ENCODE peak calls at places on chromosomes 5 and 9, in seven cellular contexts. E is gastrocnemius medialis, Z is tibial nerve, N is uterus, R is cardiac muscle cell, I is lower lobe of right lung, B is vagina. F is an unnamed sample.

GRCh38 chr5:154349621-154350020 is 96.2 kb upstream of the SAP30L start:
- DNase-seq in N (no peak), R (no peak), I (no peak), Z (no peak), B (no peak), E (no peak), F (no peak)

GRCh38 chr5:128412145-128412930 is 125.7 kb downstream of the FBN2 start:
- DNase-seq in E (no peak), N (no peak), Z (no peak), I (no peak), R (no peak), B (no peak), F (no peak)

GRCh38 chr5:137234973-137235943 is 263.9 kb downstream of the SPOCK1 start:
- DNase-seq in N (no peak), B (no peak), E (no peak), I (no peak), Z (no peak), R (no peak), F (no peak)

GRCh38 chr9:133788819-133789733 is 50.9 kb upstream of the SARDH start:
- DNase-seq in B (no peak), Z (no peak), N (no peak), E (no peak), I (peak), R (no peak), F (no peak)

GRCh38 chr9:3578786-3579185 is 53.0 kb upstream of the RFX3 start:
- DNase-seq in E (no peak), I (no peak), Z (no peak), R (no peak), B (no peak), N (no peak), F (no peak)

GRCh38 chr5:118687671-118688621 is 300.4 kb downstream of the DTWD2 start:
- DNase-seq in Z (no peak), N (no peak), E (no peak), R (no peak), B (no peak), I (no peak), F (no peak)

GRCh38 chr5:18195910-18196309 is 561.6 kb downstream of the TAF11L14 start:
- DNase-seq in E (no peak), R (no peak), I (no peak), Z (no peak), B (no peak), N (no peak), F (no peak)

GRCh38 chr5:111159845-111160244 is 64.3 kb upstream of the CAMK4 start:
- DNase-seq in N (no peak), I (no peak), Z (no peak), R (no peak), B (no peak), E (no peak), F (no peak)

GRCh38 chr5:109659901-109660300 is 29.8 kb upstream of the MAN2A1 start:
- DNase-seq in R (no peak), Z (no peak), B (no peak), N (no peak), I (no peak), E (no peak), F (no peak)

GRCh38 chr5:93598997-93599371 is 16.0 kb downstream of the NR2F1 start:
- DNase-seq in B (no peak), N (no peak), E (no peak), Z (no peak), I (no peak), R (no peak), F (no peak)

GRCh38 chr5:93599427-93600146 is 16.6 kb downstream of the NR2F1 start:
- DNase-seq in N (no peak), B (peak), Z (no peak), R (no peak), E (no peak), I (no peak), F (no peak)

GRCh38 chr5:93601433-93602175 is 18.6 kb downstream of the NR2F1 start:
- DNase-seq in E (no peak), B (peak), Z (peak), I (no peak), N (no peak), R (no peak), F (no peak)

GRCh38 chr5:93601053-93601429 is 18.0 kb downstream of the NR2F1 start:
- DNase-seq in B (no peak), R (no peak), I (no peak), N (no peak), Z (no peak), E (no peak), F (no peak)

DNA sequence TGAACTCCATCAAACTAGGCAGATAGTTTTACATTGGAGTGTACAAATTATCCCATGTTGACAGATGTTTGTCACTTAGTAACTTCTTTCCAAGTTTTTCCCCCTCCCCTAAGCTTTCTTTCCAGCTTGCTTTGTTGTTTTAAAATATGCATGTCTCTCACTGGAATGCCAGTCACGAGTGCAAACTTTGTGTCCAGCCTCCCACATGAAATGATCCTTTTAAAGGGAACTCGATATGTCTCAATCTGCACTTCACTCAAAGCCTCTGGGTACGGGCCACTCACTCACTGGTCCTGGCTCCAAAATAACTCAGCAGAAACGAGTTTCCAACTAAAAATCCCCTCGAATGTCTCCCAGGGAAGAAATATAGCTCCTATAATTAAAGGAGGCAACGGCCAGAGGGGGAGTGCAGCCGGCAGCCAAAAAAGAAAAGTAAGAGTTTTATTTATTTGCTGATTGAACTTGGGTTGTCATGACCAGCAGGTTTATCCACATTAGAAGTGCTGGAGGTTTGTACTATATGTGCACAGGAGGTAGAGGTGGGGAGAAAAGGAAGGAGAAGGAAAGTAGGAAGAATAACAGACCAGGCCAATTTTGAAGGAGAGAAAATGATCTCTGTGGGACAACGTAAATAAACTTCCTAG is 17.5 kb downstream of the NR2F1 start:
- DNase-seq in B (no peak), E (no peak), I (no peak), Z (no peak), R (no peak), N (no peak), F (no peak)
- H3K27ac ChIP-seq in B (peak), E (no peak), I (peak), Z (peak), R (no peak), N (no peak), F (no peak)

DNA sequence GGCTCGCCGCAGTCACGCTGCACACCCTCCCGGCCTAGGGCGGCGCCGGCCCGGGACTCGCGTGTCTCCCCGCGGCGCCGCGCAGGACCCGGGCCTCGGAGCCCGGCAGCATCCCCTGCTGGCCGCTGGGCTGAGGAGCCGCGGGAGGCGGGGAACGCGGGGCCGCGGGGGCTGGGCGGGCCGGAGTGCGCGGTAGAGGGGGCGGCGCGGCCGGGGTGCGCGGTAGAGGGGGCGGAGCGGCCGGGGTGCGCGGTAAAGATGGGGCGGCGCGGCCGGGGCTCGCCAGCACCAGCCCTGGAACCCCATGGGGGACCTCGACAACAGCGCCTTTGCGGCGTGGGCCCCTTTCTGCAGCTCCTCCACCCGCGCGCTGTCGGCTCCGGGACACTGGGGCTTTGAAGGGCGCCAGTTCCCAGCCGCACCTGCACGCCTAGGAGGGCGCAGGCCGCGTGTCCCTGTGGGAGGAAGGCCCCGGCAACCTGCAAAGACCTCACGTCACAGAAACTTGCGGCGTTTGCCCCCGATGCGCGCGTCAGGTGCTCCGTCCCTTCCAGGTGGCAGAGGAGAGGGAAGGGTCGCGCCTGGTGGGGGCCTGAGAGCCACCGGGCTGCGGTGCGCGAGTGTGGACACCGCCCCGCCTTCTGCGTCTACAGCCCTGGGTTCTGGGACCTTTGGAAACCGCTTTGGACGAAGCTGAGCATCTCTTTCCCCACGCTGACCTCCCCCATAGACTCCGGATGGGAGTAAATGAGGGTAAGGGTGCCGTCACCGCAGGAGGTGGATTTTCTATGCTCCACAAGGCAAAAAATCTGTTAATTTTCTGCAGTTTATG is 49.6 kb downstream of the NSUN2 start:
- DNase-seq in I (no peak), B (peak), Z (no peak), N (peak), R (peak), E (no peak), F (no peak)
- H3K4me3 ChIP-seq in I (peak), B (peak), Z (peak), N (peak), R (peak), E (peak), F (no peak)

DNA sequence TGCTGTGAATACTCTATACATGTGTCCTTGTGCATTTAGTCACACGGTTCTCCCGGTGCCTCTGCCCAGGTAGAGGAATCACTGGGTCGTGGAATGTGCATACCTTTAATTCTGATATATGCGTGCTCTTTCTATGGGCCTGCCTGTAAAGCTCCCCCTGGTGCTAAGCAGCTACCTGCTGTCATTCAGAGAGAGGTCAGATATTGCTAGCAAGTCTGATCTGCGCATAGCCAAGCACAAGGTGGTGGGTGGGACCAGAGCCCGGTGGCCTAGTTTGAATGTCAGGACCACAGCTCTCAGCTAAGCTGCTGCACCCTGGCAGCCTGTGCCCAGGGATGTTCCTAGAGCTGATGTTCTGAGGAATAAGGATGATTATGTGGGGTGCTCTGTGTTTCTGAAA is 33.4 kb downstream of the TJP2 start:
- DNase-seq in I (no peak), R (peak), Z (no peak), N (no peak), E (no peak), B (no peak), F (no peak)
- TF ChIP-seq CTCF in I (no peak), R (no peak), Z (no peak), N (no peak), E (no peak), B (no peak), F (no peak)

GRCh38 chr5:56003179-56003578 is 8.4 kb upstream of the IL6ST start:
- DNase-seq in E (peak), Z (no peak), B (no peak), R (no peak), I (no peak), N (no peak), F (no peak)
- H3K27ac ChIP-seq in E (peak), Z (no peak), B (peak), R (no peak), I (no peak), N (no peak), F (no peak)

DNA sequence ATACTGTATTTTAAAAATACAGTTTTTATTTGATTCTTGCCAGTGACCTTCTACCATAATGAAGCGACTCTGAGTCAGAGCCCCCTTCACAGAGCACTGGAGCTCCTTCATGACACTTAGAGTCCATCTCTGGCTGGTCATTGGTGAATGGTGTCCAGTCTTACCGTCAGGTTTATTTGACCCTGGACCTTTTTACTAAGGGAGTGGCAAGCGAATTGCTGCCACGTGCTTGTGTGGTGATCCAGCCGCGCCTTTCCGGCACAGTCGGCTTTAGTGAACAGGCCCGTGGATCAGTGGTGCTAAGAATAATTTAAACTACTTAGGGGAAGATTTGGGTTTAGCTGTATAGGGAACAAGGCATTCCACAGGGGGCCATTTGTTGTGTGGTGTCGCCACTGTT is 48.5 kb downstream of the PRRC2B start:
- DNase-seq in I (no peak), N (no peak), E (no peak), R (no peak), B (no peak), Z (no peak), F (no peak)
- H3K4me3 ChIP-seq in I (no peak), N (no peak), E (no peak), R (no peak), B (no peak), Z (no peak), F (no peak)

GRCh38 chr9:21995652-21996275 is 1.2 kb downstream of the CDKN2B-AS1 start:
- DNase-seq in I (peak), E (no peak), Z (no peak), N (peak), R (peak), B (no peak), F (no peak)
- TF ChIP-seq CTCF in I (peak), E (no peak), Z (no peak), N (no peak), R (peak), B (no peak), F (no peak)

DNA sequence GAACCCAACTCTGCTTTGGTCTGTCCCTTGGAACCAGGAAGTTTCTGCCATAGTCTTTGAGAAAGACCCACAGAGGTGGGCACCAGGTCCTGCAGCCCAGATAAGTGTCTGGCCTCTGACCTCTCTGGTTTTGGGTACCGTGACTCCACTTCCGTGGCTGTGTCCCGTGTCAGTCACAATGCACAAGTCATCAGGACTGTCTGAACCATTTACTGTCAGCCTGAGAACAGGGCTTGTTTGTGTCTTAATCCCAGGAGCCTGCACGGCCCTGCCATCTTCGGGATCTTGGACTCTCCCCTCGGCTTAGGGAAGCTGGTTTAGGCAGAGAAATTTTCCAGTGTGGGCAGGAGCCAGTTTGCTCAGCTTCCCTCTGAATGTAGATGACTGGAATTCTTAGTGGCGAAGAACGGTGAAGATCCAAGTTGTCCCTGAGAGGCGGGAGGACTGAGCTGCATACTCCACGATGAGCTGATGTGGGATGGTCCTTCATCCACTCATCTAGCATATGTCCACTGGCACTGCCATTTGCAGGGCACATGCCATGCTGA is 12.0 kb downstream of the GSN start:
- DNase-seq in Z (no peak), B (no peak), N (no peak), E (no peak), I (no peak), R (no peak), F (no peak)
- H3K27ac ChIP-seq in Z (peak), B (peak), N (peak), E (peak), I (peak), R (no peak), F (no peak)

GRCh38 chr5:88145205-88145602 is 123.4 kb downstream of the TMEM161B start:
- DNase-seq in E (no peak), N (peak), R (no peak), B (no peak), I (peak), Z (no peak), F (no peak)

GRCh38 chr5:88144219-88145040 is 124.2 kb downstream of the TMEM161B start:
- DNase-seq in E (no peak), B (no peak), Z (no peak), I (no peak), N (peak), R (peak), F (no peak)

GRCh38 chr5:88142801-88143692 is 125.6 kb downstream of the TMEM161B start:
- DNase-seq in B (peak), N (peak), E (peak), I (no peak), R (no peak), Z (no peak), F (no peak)

GRCh38 chr5:88143693-88144218 is 124.9 kb downstream of the TMEM161B start:
- DNase-seq in I (peak), B (no peak), R (no peak), E (no peak), N (no peak), Z (no peak), F (no peak)

DNA sequence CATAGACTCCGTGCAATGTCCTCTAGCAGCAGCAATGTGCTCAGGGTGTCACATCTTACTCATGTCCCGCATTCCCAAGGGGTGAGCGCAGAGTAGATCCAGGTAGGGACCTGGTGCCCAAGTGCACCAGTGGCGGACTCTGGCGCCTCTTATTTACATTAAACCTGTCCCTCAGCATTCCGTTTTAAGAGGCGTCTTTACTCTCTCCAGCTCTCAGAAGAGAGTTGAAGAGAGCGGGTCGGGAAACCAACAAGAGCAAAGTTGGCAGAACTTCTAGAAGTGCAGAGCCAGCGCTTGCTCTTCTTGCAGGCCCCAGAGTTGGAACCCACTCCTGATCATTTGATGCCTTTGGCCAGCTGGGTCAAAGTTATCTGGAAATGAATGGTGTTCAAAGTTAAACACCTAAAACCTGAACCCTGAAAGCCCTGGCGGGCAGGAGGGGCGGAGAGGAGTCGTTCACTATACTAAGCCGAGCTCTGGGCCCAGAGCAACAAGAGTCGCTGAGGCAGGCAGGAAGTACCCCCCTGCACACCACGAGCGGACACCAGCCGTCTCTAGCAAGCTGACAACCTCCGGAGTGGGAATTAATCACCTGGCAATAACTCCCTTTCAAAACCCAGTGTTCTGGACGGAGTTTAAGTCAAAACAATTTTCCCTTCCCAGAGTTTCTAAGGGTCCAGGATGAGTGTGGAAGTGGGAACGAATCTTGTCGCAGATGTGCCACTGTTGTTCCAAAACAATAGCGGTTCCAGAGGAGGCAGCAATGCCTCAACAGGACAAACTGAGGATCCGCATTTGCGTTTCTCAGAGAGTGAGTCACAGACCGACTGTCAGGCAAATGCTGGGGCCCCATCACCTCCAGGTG is 122.8 kb downstream of the TMEM161B start:
- DNase-seq in I (peak), B (no peak), N (no peak), Z (no peak), E (no peak), R (peak), F (no peak)
- H3K4me3 ChIP-seq in I (peak), B (peak), N (peak), Z (no peak), E (peak), R (no peak), F (no peak)

GRCh38 chr9:32554107-32554506 is 1.7 kb upstream of the TOPORS start:
- DNase-seq in B (no peak), I (no peak), R (no peak), Z (no peak), N (no peak), E (no peak), F (no peak)

GRCh38 chr9:32552172-32552872 is at the start of the genes SMIM27 and TOPORS:
- DNase-seq in I (peak), N (peak), R (peak), Z (peak), B (peak), E (peak), F (peak)

GRCh38 chr9:32550609-32551490 is 1.3 kb upstream of the SMIM27 start:
- DNase-seq in Z (peak), B (peak), N (peak), I (peak), E (peak), R (peak), F (peak)

GRCh38 chr9:32550046-32550608 is 2.0 kb upstream of the SMIM27 start:
- DNase-seq in I (no peak), B (no peak), Z (no peak), E (no peak), R (peak), N (no peak), F (no peak)

DNA sequence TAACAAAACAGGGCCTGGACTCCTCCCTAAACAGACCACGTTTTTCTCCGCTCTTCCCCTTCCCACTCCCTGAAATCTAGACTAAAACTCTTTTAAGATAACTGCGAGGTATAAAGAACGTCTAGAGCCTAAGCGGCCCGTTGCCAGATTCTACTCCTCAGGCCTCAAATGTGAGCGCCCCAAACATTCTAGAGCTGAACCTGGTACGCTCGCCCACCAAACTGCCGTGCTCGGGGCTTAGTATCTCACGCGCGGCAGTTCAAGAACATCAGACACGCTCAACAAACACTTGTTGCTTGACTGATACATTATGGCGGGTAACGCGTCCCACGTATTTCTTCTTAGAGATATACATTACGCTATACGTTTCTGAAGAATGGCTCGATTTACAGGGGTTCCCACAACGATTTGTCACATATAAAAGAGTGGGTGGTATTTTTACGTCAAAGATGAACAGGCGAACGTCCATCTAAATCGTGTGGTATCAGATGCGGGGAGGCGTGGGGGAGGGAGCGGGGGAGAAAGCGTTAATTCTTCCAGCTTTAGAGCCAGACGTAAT is 557 bp upstream of the SMIM27 start:
- DNase-seq in E (no peak), B (no peak), N (peak), Z (peak), R (peak), I (no peak), F (peak)
- TF ChIP-seq CTCF in E (no peak), B (no peak), N (no peak), Z (no peak), R (no peak), I (no peak), F (no peak)

F was measured in CD8-positive, alpha-beta T cell.